ENCODE peak calls at places on chromosomes 2 and 18, in six cellular contexts. O, V, H, Y, A and B are unnamed samples.

GRCh38 chr18:27668126-27668525 is 483.0 kb upstream of the CHST9 start:
- DNase-seq in O (peak; percentile 0), Y (no peak), A (no peak), H (no peak), V (no peak), B (no peak)

GRCh38 chr18:28108801-28109200 is 68.1 kb downstream of the CDH2 start:
- DNase-seq in V (no peak), O (no peak), Y (no peak), H (no peak), A (no peak), B (no peak)

GRCh38 chr2:43569921-43570320 is 25.9 kb downstream of the THADA start:
- DNase-seq in H (no peak), V (no peak), A (no peak), O (no peak), Y (no peak), B (no peak)

GRCh38 chr2:232308986-232309385 is 69.6 kb upstream of the ALPP start:
- DNase-seq in H (no peak), O (no peak), V (no peak), Y (no peak), A (no peak), B (no peak)

GRCh38 chr2:236395067-236395466 is 130.9 kb upstream of the ASB18 start:
- DNase-seq in Y (no peak), H (no peak), V (no peak), A (no peak), O (no peak), B (no peak)

GRCh38 chr2:105454801-105455485 is 56.1 kb upstream of the FHL2 start:
- DNase-seq in O (peak; percentile 54), Y (peak; percentile 32), H (peak; percentile 88), A (no peak), V (no peak), B (no peak)

GRCh38 chr2:204583773-204584172 is 38.5 kb downstream of the PARD3B start:
- DNase-seq in H (no peak), O (no peak), Y (no peak), V (no peak), A (no peak), B (peak; percentile 12)

GRCh38 chr2:73307720-73308119 is 14.4 kb upstream of the EGR4 start:
- DNase-seq in V (no peak), A (no peak), Y (no peak), H (no peak), O (no peak), B (peak; percentile 21)

GRCh38 chr2:65227035-65227470 is 578 bp upstream of the ACTR2 start:
- DNase-seq in H (no peak), Y (no peak), A (no peak), V (no peak), O (no peak), B (peak; percentile 60)

GRCh38 chr18:32278148-32278799 is 88.4 kb downstream of the MEP1B start:
- DNase-seq in A (no peak), V (no peak), O (no peak), Y (no peak), H (no peak), B (no peak)

GRCh38 chr2:211216221-211216620 is 659.8 kb downstream of the CPS1 start:
- DNase-seq in V (no peak), A (no peak), H (no peak), O (no peak), Y (no peak), B (no peak)

GRCh38 chr2:85257359-85258193 is 70.2 kb downstream of the TGOLN2 start:
- DNase-seq in Y (no peak), A (peak; percentile 35), V (no peak), O (no peak), H (no peak), B (no peak)

GRCh38 chr2:11688222-11689069 is 18.5 kb upstream of the NTSR2 start:
- DNase-seq in O (peak; percentile 69), V (peak; percentile 85), H (peak; percentile 24), Y (peak; percentile 83), A (peak; percentile 78), B (peak; percentile 81)

GRCh38 chr2:2743164-2743571 is 412.1 kb upstream of the MYT1L start:
- DNase-seq in A (peak; percentile 62), V (no peak), O (no peak), Y (no peak), H (no peak), B (no peak)

GRCh38 chr2:157173740-157174184 is 83.7 kb upstream of the GALNT5 start:
- DNase-seq in V (no peak), H (peak; percentile 98), O (peak; percentile 95), A (no peak), Y (no peak), B (no peak)

GRCh38 chr2:239934571-239935171 is 90.5 kb downstream of the NDUFA10 start:
- DNase-seq in H (no peak), A (peak; percentile 61), V (peak; percentile 45), O (no peak), Y (peak; percentile 42), B (peak; percentile 31)

GRCh38 chr2:189204322-189204941 is 24.9 kb upstream of the COL5A2 start:
- DNase-seq in H (no peak), O (no peak), Y (no peak), V (no peak), A (no peak), B (no peak)

GRCh38 chr2:2061091-2061696 is 269.9 kb downstream of the MYT1L start:
- DNase-seq in A (no peak), V (no peak), Y (no peak), H (no peak), O (no peak), B (no peak)

GRCh38 chr2:141911485-141912066 is 219.2 kb downstream of the LRP1B start:
- DNase-seq in A (no peak), Y (no peak), H (no peak), V (no peak), O (no peak), B (no peak)

GRCh38 chr2:238979636-238980035 is 131.8 kb downstream of the TWIST2 start:
- DNase-seq in H (no peak), O (no peak), V (no peak), A (no peak), Y (no peak), B (no peak)

GRCh38 chr2:120761164-120761861 is 25.6 kb downstream of the GLI2 start:
- DNase-seq in A (peak; percentile 11), V (no peak), O (no peak), Y (peak; percentile 10), H (no peak), B (no peak)

GRCh38 chr2:176653856-176654443 is 384.7 kb downstream of the MTX2 start:
- DNase-seq in V (peak; percentile 26), H (peak; percentile 18), Y (peak; percentile 50), A (peak; percentile 77), O (peak; percentile 31), B (peak; percentile 25)

GRCh38 chr2:233834378-233834777 is 20.0 kb downstream of the HJURP start:
- DNase-seq in V (no peak), O (no peak), A (no peak), H (no peak), Y (no peak), B (no peak)

GRCh38 chr2:128667391-128667790 is 348.7 kb upstream of the HS6ST1 start:
- DNase-seq in O (no peak), Y (no peak), A (no peak), H (no peak), V (no peak), B (no peak)

GRCh38 chr2:109201465-109202420 is 72.7 kb downstream of the SH3RF3 start:
- DNase-seq in V (no peak), Y (no peak), O (no peak), A (no peak), H (no peak), B (no peak)

GRCh38 chr2:173290046-173290445 is 64.6 kb upstream of the CDCA7 start:
- DNase-seq in Y (no peak), O (no peak), H (no peak), V (no peak), A (no peak), B (no peak)

GRCh38 chr2:134668821-134669220 is 50.0 kb downstream of the TMEM163 start:
- DNase-seq in H (no peak), Y (no peak), A (no peak), V (no peak), O (no peak), B (no peak)

GRCh38 chr2:105789745-105790466 is 45.2 kb downstream of the NCK2 start:
- DNase-seq in H (no peak), Y (no peak), A (peak; percentile 34), V (no peak), O (peak; percentile 27), B (no peak)

GRCh38 chr2:47172156-47172921 is 17.2 kb upstream of the STPG4 start:
- DNase-seq in Y (no peak), A (no peak), H (no peak), O (no peak), V (no peak), B (no peak)

GRCh38 chr2:33354981-33355380 is 121.5 kb upstream of the RASGRP3 start:
- DNase-seq in Y (no peak), H (no peak), V (no peak), O (peak; percentile 48), A (no peak), B (no peak)

GRCh38 chr2:105780606-105781005 is 35.9 kb downstream of the NCK2 start:
- DNase-seq in H (no peak), V (no peak), O (no peak), A (no peak), Y (no peak), B (no peak)

GRCh38 chr2:238528953-238529781 is 102.4 kb downstream of the ASB1 start:
- DNase-seq in O (peak; percentile 41), H (peak; percentile 70), V (no peak), Y (no peak), A (no peak), B (no peak)

GRCh38 chr2:88600038-88600465 is 27.2 kb downstream of the EIF2AK3 start:
- DNase-seq in H (peak; percentile 67), V (no peak), Y (no peak), O (peak; percentile 83), A (peak; percentile 37), B (no peak)

GRCh38 chr18:54269924-54270844 is 867 bp downstream of the POLI start:
- DNase-seq in V (no peak), A (peak; percentile 38), H (no peak), O (no peak), Y (peak; percentile 50), B (peak; percentile 37)

GRCh38 chr2:177038772-177039484 is 173.7 kb upstream of the HNRNPA3 start:
- DNase-seq in A (no peak), V (no peak), Y (no peak), O (no peak), H (no peak), B (no peak)

GRCh38 chr18:76953186-76953982 is 131.0 kb downstream of the ZNF236 start:
- DNase-seq in O (no peak), Y (peak; percentile 92), A (peak; percentile 81), H (no peak), V (peak; percentile 44), B (peak; percentile 81)

GRCh38 chr2:33372940-33373553 is 103.4 kb upstream of the RASGRP3 start:
- DNase-seq in H (no peak), V (no peak), O (no peak), A (peak; percentile 37), Y (no peak), B (no peak)